ENCODE peak calls at places on chromosomes 4 and X, in four cellular contexts. D, X, H and V are unnamed samples.

GRCh38 chr4:67082746-67083145 is 462.6 kb downstream of the CENPC start:
- DNase-seq in X (no peak), D (no peak), H (no peak), V (no peak)

GRCh38 chrX:106973433-106974149 is 26.4 kb downstream of the MORC4 start:
- DNase-seq in D (no peak), X (no peak), H (no peak), V (no peak)

GRCh38 chr4:13476915-13477314 is 7.2 kb downstream of the RAB28 start:
- DNase-seq in X (peak; percentile 7), H (no peak), D (no peak), V (no peak)

GRCh38 chrX:20971250-20971649 is 403.0 kb upstream of the CNKSR2 start:
- DNase-seq in H (no peak), X (no peak), D (no peak), V (no peak)

GRCh38 chrX:150696836-150697235 is 3.6 kb downstream of the MTMR1 start:
- DNase-seq in H (no peak), X (no peak), D (no peak), V (no peak)

GRCh38 chr4:40628888-40629287 is 776 bp downstream of the RBM47 start:
- DNase-seq in X (no peak), D (no peak), H (no peak), V (no peak)

GRCh38 chrX:44906041-44906440 is 33.1 kb downstream of the KDM6A start:
- DNase-seq in D (no peak), X (no peak), H (no peak), V (no peak)

GRCh38 chrX:39152106-39152649 is 350.9 kb downstream of the MID1IP1 start:
- DNase-seq in H (peak; percentile 50), D (no peak), X (peak; percentile 28), V (no peak)

GRCh38 chr4:19698961-19699360 is 552.7 kb upstream of the SLIT2 start:
- DNase-seq in D (no peak), H (no peak), X (no peak), V (no peak)

GRCh38 chr4:168710353-168710946 is 213.6 kb downstream of the PALLD start:
- DNase-seq in D (no peak), X (peak; percentile 58), H (peak; percentile 17), V (no peak)

GRCh38 chrX:70592091-70592490 is 147.5 kb downstream of the DLG3 start:
- DNase-seq in H (peak; percentile 20), X (peak; percentile 10), D (no peak), V (no peak)

GRCh38 chr4:144649646-144650045 is 3.7 kb downstream of the HHIP start:
- DNase-seq in X (no peak), H (no peak), D (no peak), V (no peak)

GRCh38 chr4:185469539-185470154 is 1.9 kb downstream of the CCDC110 start:
- DNase-seq in H (no peak), X (no peak), D (no peak), V (no peak)

GRCh38 chrX:46770817-46771163 is 11.9 kb upstream of the SLC9A7 start:
- DNase-seq in H (no peak), X (no peak), D (no peak), V (no peak)

GRCh38 chr4:10611673-10612072 is 72.9 kb downstream of the CLNK start:
- DNase-seq in X (peak; percentile 64), H (peak; percentile 53), D (no peak), V (no peak)

GRCh38 chr4:108006361-108006760 is 16.7 kb downstream of the HADH start:
- DNase-seq in D (no peak), H (no peak), X (no peak), V (no peak)

GRCh38 chrX:15696516-15696915 is 31.9 kb upstream of the CLTRN start:
- DNase-seq in X (no peak), D (no peak), H (no peak), V (no peak)

GRCh38 chr4:122731676-122732075 is 828 bp upstream of the BBS12 start:
- DNase-seq in H (no peak), D (no peak), X (no peak), V (no peak)